ENCODE peak calls at places on chromosomes 6 and 20, in nine cellular contexts. One of them, this sample, is unnamed.
A peak's percentile ranks its signal among the peaks of the same experiment; 100 is the strongest.

GRCh38 chr6:170224694-170225660 is 65.9 kb downstream of the DLL1 start:
- DNase-seq in AG08396: no peak
- DNase-seq in H54: peak; percentile 62
- DNase-seq in EL: peak; percentile 52
- DNase-seq in AG08395: peak; percentile 28
- DNase-seq in activated naive CD8-positive, alpha-beta T cell treated with anti-CD3 and anti-CD28 coated beads, Interleukin-2, amount 50 U/mL, for 24 hours: no peak
- DNase-seq in GM23338: no peak
- DNase-seq in GM10248: no peak
- DNase-seq in cardiac muscle cell: no peak
- DNase-seq in this sample: no peak

GRCh38 chr6:117167520-117168271 is 97.7 kb upstream of the VGLL2 start:
- DNase-seq in H54: no peak
- DNase-seq in GM23338: peak; percentile 48
- DNase-seq in GM10248: no peak
- DNase-seq in AG08396: no peak
- DNase-seq in activated naive CD8-positive, alpha-beta T cell treated with anti-CD3 and anti-CD28 coated beads, Interleukin-2, amount 50 U/mL, for 24 hours: no peak
- DNase-seq in cardiac muscle cell: no peak
- DNase-seq in EL: peak; percentile 86
- DNase-seq in AG08395: no peak
- DNase-seq in this sample: no peak

GRCh38 chr6:14804001-14804401 is 441.9 kb upstream of the JARID2 start:
- DNase-seq in AG08396: no peak
- DNase-seq in activated naive CD8-positive, alpha-beta T cell treated with anti-CD3 and anti-CD28 coated beads, Interleukin-2, amount 50 U/mL, for 24 hours: no peak
- DNase-seq in H54: no peak
- DNase-seq in GM10248: no peak
- DNase-seq in GM23338: no peak
- DNase-seq in AG08395: peak; percentile 52
- DNase-seq in EL: peak; percentile 74
- DNase-seq in cardiac muscle cell: no peak
- DNase-seq in this sample: no peak

GRCh38 chr6:14905201-14905600 is 340.7 kb upstream of the JARID2 start:
- DNase-seq in AG08396: no peak
- DNase-seq in cardiac muscle cell: no peak
- DNase-seq in AG08395: no peak
- DNase-seq in activated naive CD8-positive, alpha-beta T cell treated with anti-CD3 and anti-CD28 coated beads, Interleukin-2, amount 50 U/mL, for 24 hours: no peak
- DNase-seq in H54: no peak
- DNase-seq in GM23338: no peak
- DNase-seq in GM10248: no peak
- DNase-seq in EL: no peak
- DNase-seq in this sample: no peak

GRCh38 chr20:63035284-63036185 is 28.8 kb upstream of the BHLHE23 start:
- DNase-seq in AG08395: no peak
- DNase-seq in activated naive CD8-positive, alpha-beta T cell treated with anti-CD3 and anti-CD28 coated beads, Interleukin-2, amount 50 U/mL, for 24 hours: no peak
- DNase-seq in GM10248: no peak
- DNase-seq in cardiac muscle cell: no peak
- DNase-seq in GM23338: peak; percentile 1
- DNase-seq in EL: no peak
- DNase-seq in AG08396: no peak
- DNase-seq in H54: no peak
- DNase-seq in this sample: no peak

GRCh38 chr20:29874476-29875202 is 1382.8 kb upstream of the DEFB115 start:
- DNase-seq in activated naive CD8-positive, alpha-beta T cell treated with anti-CD3 and anti-CD28 coated beads, Interleukin-2, amount 50 U/mL, for 24 hours: no peak
- DNase-seq in AG08396: no peak
- DNase-seq in GM23338: no peak
- DNase-seq in cardiac muscle cell: no peak
- DNase-seq in H54: no peak
- DNase-seq in EL: no peak
- DNase-seq in AG08395: no peak
- DNase-seq in GM10248: peak; percentile 22
- DNase-seq in this sample: no peak

GRCh38 chr6:32183030-32183429 is 1.0 kb downstream of the AGER start:
- DNase-seq in AG08395: no peak
- DNase-seq in H54: no peak
- DNase-seq in EL: no peak
- DNase-seq in GM10248: no peak
- DNase-seq in GM23338: no peak
- DNase-seq in cardiac muscle cell: no peak
- DNase-seq in activated naive CD8-positive, alpha-beta T cell treated with anti-CD3 and anti-CD28 coated beads, Interleukin-2, amount 50 U/mL, for 24 hours: no peak
- DNase-seq in AG08396: no peak
- DNase-seq in this sample: no peak

GRCh38 chr20:48398506-48399449 is 429.0 kb downstream of the PREX1 start:
- DNase-seq in GM23338: no peak
- DNase-seq in GM10248: no peak
- DNase-seq in cardiac muscle cell: no peak
- DNase-seq in AG08396: no peak
- DNase-seq in AG08395: no peak
- DNase-seq in H54: no peak
- DNase-seq in activated naive CD8-positive, alpha-beta T cell treated with anti-CD3 and anti-CD28 coated beads, Interleukin-2, amount 50 U/mL, for 24 hours: no peak
- DNase-seq in EL: no peak
- DNase-seq in this sample: no peak

GRCh38 chr6:18367371-18367770 is 19.8 kb upstream of the RNF144B start:
- DNase-seq in cardiac muscle cell: no peak
- DNase-seq in AG08395: no peak
- DNase-seq in H54: no peak
- DNase-seq in GM23338: no peak
- DNase-seq in EL: no peak
- DNase-seq in GM10248: no peak
- DNase-seq in activated naive CD8-positive, alpha-beta T cell treated with anti-CD3 and anti-CD28 coated beads, Interleukin-2, amount 50 U/mL, for 24 hours: no peak
- DNase-seq in AG08396: no peak
- DNase-seq in this sample: no peak

GRCh38 chr6:20661721-20662120 is 127.5 kb downstream of the CDKAL1 start:
- DNase-seq in H54: no peak
- DNase-seq in GM23338: peak; percentile 29
- DNase-seq in AG08396: no peak
- DNase-seq in EL: no peak
- DNase-seq in AG08395: no peak
- DNase-seq in activated naive CD8-positive, alpha-beta T cell treated with anti-CD3 and anti-CD28 coated beads, Interleukin-2, amount 50 U/mL, for 24 hours: no peak
- DNase-seq in GM10248: no peak
- DNase-seq in cardiac muscle cell: peak; percentile 83
- DNase-seq in this sample: no peak

GRCh38 chr6:63640062-63640461 is 4.5 kb downstream of the PHF3 start:
- DNase-seq in cardiac muscle cell: peak; percentile 39
- DNase-seq in AG08396: peak; percentile 34
- DNase-seq in H54: peak; percentile 21
- DNase-seq in EL: peak; percentile 83
- DNase-seq in GM23338: no peak
- DNase-seq in activated naive CD8-positive, alpha-beta T cell treated with anti-CD3 and anti-CD28 coated beads, Interleukin-2, amount 50 U/mL, for 24 hours: no peak
- DNase-seq in AG08395: peak; percentile 43
- DNase-seq in GM10248: no peak
- DNase-seq in this sample: no peak

This sample was measured in germinal center.